ENCODE peak calls at places on chromosomes 16 and 17, in six cellular contexts. B is neuronal stem cell; R is cardiac fibroblast; H is CD8-positive, alpha-beta T cell; P is psoas muscle; N is GM12865. G is an unnamed sample.

GRCh38 chr16:31084584-31085298 is 4.0 kb downstream of the PRSS53 start:
- DNase-seq in B (no peak), R (no peak), H (no peak), N (no peak), P (peak; percentile 46), G (no peak)

GRCh38 chr16:70467608-70468007 is 13.2 kb downstream of the FCSK start:
- DNase-seq in B (no peak), H (no peak), P (no peak), R (no peak), N (no peak), G (no peak)

GRCh38 chr17:38590988-38591758 is 14.6 kb downstream of the SRCIN1 start:
- DNase-seq in B (no peak), H (no peak), R (no peak), P (no peak), N (peak; percentile 64), G (no peak)

GRCh38 chr17:38982858-38983746 is 15.9 kb upstream of the FBXO47 start:
- DNase-seq in N (peak; percentile 75), H (peak; percentile 61), P (no peak), B (peak; percentile 54), R (peak; percentile 84), G (no peak)

GRCh38 chr16:81511371-81511770 is 66.8 kb downstream of the CMIP start:
- DNase-seq in H (no peak), R (peak; percentile 51), B (no peak), N (no peak), P (no peak), G (no peak)

GRCh38 chr17:68152161-68152571 is 95.7 kb upstream of the AMZ2 start:
- DNase-seq in R (no peak), P (no peak), N (no peak), B (no peak), H (no peak), G (no peak)

GRCh38 chr16:17269434-17269833 is 201.3 kb downstream of the XYLT1 start:
- DNase-seq in P (no peak), N (no peak), H (no peak), B (no peak), R (no peak), G (no peak)

GRCh38 chr17:73262676-73263642 is 1.3 kb upstream of the CPSF4L start:
- DNase-seq in N (no peak), R (peak; percentile 44), P (peak; percentile 12), H (no peak), B (no peak), G (no peak)

GRCh38 chr17:45190503-45191282 is 29.0 kb downstream of the HEXIM2 start:
- DNase-seq in B (no peak), R (no peak), P (no peak), H (no peak), N (no peak), G (no peak)
- H3K4me3 ChIP-seq in B (no peak overlapping the region), R (no peak overlapping the region), P (no peak overlapping the region), H (no peak overlapping the region), N (no peak overlapping the region), G (no peak overlapping the region)

GRCh38 chr16:84820771-84821170 is 986 bp downstream of the CRISPLD2 start:
- DNase-seq in P (peak; percentile 34), N (no peak), B (no peak), H (no peak), R (no peak), G (no peak)

GRCh38 chr16:84822990-84823389 is 3.2 kb downstream of the CRISPLD2 start:
- DNase-seq in R (no peak), B (no peak), N (no peak), H (no peak), P (no peak), G (no peak)

GRCh38 chr16:84823484-84823883 is 3.7 kb downstream of the CRISPLD2 start:
- DNase-seq in P (peak; percentile 76), H (no peak), N (no peak), B (no peak), R (peak; percentile 59), G (no peak)

GRCh38 chr16:84821179-84821578 is 1.4 kb downstream of the CRISPLD2 start:
- DNase-seq in R (no peak), P (peak; percentile 50), B (no peak), H (no peak), N (no peak), G (no peak)

GRCh38 chr16:84821728-84822676 is 2.2 kb downstream of the CRISPLD2 start:
- DNase-seq in P (peak; percentile 36), B (no peak), R (peak; percentile 56), N (no peak), H (no peak), G (no peak)
- H3K4me3 ChIP-seq in P (peak overlapping the region; percentile 65), B (no peak overlapping the region), R (peak overlapping the region; percentile 53), N (no peak overlapping the region), H (no peak overlapping the region), G (no peak overlapping the region)

GRCh38 chr16:76118344-76118743 is 158.9 kb upstream of the CNTNAP4 start:
- DNase-seq in R (no peak), N (no peak), B (no peak), P (no peak), H (no peak), G (no peak)
- H3K4me3 ChIP-seq in R (no peak overlapping the region), N (no peak overlapping the region), B (no peak overlapping the region), P (no peak overlapping the region), H (no peak overlapping the region), G (no peak overlapping the region)

GRCh38 chr16:51431517-51432241 is 280.6 kb upstream of the SALL1 start:
- DNase-seq in B (no peak), P (no peak), N (no peak), H (no peak), R (peak; percentile 88), G (peak; percentile 92)
- H3K4me3 ChIP-seq in B (no peak overlapping the region), P (no peak overlapping the region), N (no peak overlapping the region), H (no peak overlapping the region), R (no peak overlapping the region), G (no peak overlapping the region)

DNA sequence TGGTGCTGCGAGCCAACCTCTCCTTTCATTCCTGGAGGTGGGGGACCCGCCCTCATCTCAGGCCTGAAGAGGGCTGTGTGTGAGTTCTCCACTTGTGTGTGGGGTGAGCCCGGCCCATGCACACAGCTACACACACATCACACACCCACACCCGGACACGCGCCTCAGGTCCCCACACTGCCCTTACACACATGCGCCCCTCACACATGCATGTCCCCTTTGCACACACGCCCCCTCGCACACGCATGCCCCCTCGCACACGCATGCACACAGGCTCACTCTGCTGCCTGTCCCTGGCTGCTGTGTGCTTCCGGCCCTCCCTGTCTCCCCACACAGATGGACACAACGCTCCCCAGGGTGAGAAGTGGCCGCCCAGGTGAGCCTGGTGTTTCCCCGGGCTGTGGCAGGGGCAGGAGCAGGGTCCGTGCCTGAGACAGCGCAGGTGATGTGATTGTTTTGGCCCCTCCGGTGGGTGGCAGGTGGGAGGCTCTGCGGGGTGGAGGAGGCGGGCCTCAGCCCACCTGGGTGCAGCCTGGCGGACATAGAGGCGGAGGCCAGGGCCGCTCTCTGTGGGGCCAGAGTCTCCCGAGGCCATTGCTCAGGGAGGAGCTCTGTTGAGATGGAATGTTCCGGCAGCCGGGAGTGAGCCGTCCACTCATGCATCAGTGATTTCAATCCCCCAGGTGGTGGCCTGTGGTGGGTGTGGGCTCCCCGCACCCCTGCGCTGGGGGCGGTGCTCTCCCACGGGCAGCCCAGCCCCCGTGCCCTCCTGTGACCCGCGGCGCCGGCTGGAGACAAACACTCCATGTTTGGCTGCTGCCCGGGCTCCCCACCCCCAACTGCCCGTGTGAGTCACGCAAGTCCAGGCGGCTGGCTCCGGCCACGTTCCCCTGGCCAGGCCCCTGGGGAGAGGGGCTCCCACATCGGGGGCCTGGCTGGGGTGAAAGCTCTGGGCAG is 29.1 kb downstream of the CACNA1H start:
- DNase-seq in N (no peak), B (no peak), P (peak; percentile 74), R (peak; percentile 87), H (no peak), G (peak; percentile 57)
- H3K4me3 ChIP-seq in N (no peak overlapping the region), B (no peak overlapping the region), P (no peak overlapping the region), R (no peak overlapping the region), H (no peak overlapping the region), G (no peak overlapping the region)

GRCh38 chr17:80862978-80863377 is 128.7 kb upstream of the CHMP6 start:
- DNase-seq in H (no peak), P (no peak), R (no peak), N (no peak), B (no peak), G (no peak)
- H3K4me3 ChIP-seq in H (no peak overlapping the region), P (no peak overlapping the region), R (no peak overlapping the region), N (no peak overlapping the region), B (no peak overlapping the region), G (no peak overlapping the region)